ENCODE peak calls at places on chromosomes 12 and 14, in five cellular contexts. K, A, H, M and N are unnamed samples.
A peak's percentile ranks its signal among the peaks of the same experiment; 100 is the strongest.

GRCh38 chr12:80593766-80594165 is 113.7 kb upstream of the MYF6 start:
- DNase-seq in H (peak; percentile 80), K (no peak), M (no peak), A (no peak), N (peak; percentile 48)

GRCh38 chr12:86052921-86053320 is 178.8 kb downstream of the NTS start:
- DNase-seq in A (no peak), M (no peak), H (no peak), K (no peak), N (no peak)

GRCh38 chr12:5956987-5957386 is 11.9 kb upstream of the ANO2 start:
- DNase-seq in M (no peak), A (no peak), H (no peak), K (no peak), N (no peak)

GRCh38 chr12:57629897-57630471 is 3.0 kb downstream of the B4GALNT1 start:
- DNase-seq in H (no peak), K (no peak), M (no peak), A (no peak), N (no peak)

GRCh38 chr14:98210045-98210678 is 1061.8 kb downstream of the BCL11B start:
- DNase-seq in A (no peak), M (no peak), H (no peak), K (no peak), N (peak; percentile 34)

GRCh38 chr14:100726812-100727564 is at the start of gene DLK1:
- DNase-seq in A (no peak), K (no peak), H (no peak), M (no peak), N (no peak)

GRCh38 chr12:13425766-13426165 is 229.2 kb downstream of the EMP1 start:
- DNase-seq in K (no peak), M (no peak), H (peak; percentile 55), A (no peak), N (peak; percentile 88)

GRCh38 chr12:49550853-49551252 is 12.0 kb downstream of the KCNH3 start:
- DNase-seq in A (no peak), K (no peak), H (no peak), M (no peak), N (no peak)

GRCh38 chr14:68979722-68980552 is 835 bp upstream of the ACTN1 start:
- DNase-seq in A (no peak), M (peak; percentile 45), K (peak; percentile 8), H (no peak), N (peak; percentile 59)

GRCh38 chr14:21999400-21999799 is 325.8 kb upstream of the OR4E1 start:
- DNase-seq in H (no peak), M (no peak), A (no peak), K (no peak), N (peak; percentile 19)

GRCh38 chr12:91732086-91732485 is 413.6 kb downstream of the BTG1 start:
- DNase-seq in K (no peak), A (no peak), H (peak; percentile 79), M (no peak), N (no peak)

GRCh38 chr12:89962648-89963047 is 254.0 kb upstream of the ATP2B1 start:
- DNase-seq in M (no peak), H (no peak), A (no peak), K (no peak), N (no peak)